ENCODE peak calls at places on chromosomes 5 and 9, in five cellular contexts. N is GM12878, F is K562, V is SK-N-SH, I is HepG2. B is an unnamed sample.

GRCh38 chr9:134356496-134357470 is 30.5 kb downstream of the RXRA start:
- DNase-seq in I (no peak), F (peak), V (peak), N (no peak), B (no peak)

GRCh38 chr5:173581408-173582197 is 34.8 kb downstream of the BOD1 start:
- DNase-seq in V (peak), N (no peak), F (peak), I (peak), B (peak)

GRCh38 chr5:97951139-97951538 is 768.1 kb upstream of the RIOK2 start:
- DNase-seq in I (no peak), N (no peak), F (no peak), V (no peak), B (no peak)

GRCh38 chr9:2936221-2936620 is 92.3 kb upstream of the PUM3 start:
- DNase-seq in I (no peak), V (no peak), F (no peak), N (no peak), B (no peak)

GRCh38 chr9:31639444-31639843 is 745.0 kb upstream of the ACO1 start:
- DNase-seq in F (no peak), N (no peak), V (no peak), I (no peak), B (no peak)

GRCh38 chr9:18208166-18209059 is 265.5 kb upstream of the ADAMTSL1 start:
- DNase-seq in N (no peak), V (peak), F (no peak), I (peak), B (peak)

GRCh38 chr5:6468870-6469269 is 20.2 kb downstream of the UBE2QL1 start:
- DNase-seq in F (no peak), N (no peak), V (no peak), I (no peak), B (no peak)

GRCh38 chr5:111699976-111700375 is 57.0 kb downstream of the NREP start:
- DNase-seq in N (no peak), V (no peak), F (no peak), I (peak), B (no peak)

GRCh38 chr5:103259705-103260355 is 1.3 kb downstream of the MACIR start:
- DNase-seq in F (peak), V (no peak), N (no peak), I (peak), B (peak)

GRCh38 chr5:73692981-73693380 is 67.0 kb downstream of the ARHGEF28 start:
- DNase-seq in I (no peak), V (no peak), N (no peak), F (no peak), B (no peak)

GRCh38 chr9:136952876-136953770 is 1.1 kb downstream of the LCN12 start:
- DNase-seq in N (no peak), F (no peak), I (no peak), V (no peak), B (no peak)

GRCh38 chr9:16276866-16277265 is 593.6 kb downstream of the BNC2 start:
- DNase-seq in V (no peak), I (no peak), F (no peak), N (no peak), B (no peak)

GRCh38 chr9:16272766-16273165 is 597.7 kb downstream of the BNC2 start:
- DNase-seq in V (no peak), I (no peak), F (no peak), N (no peak), B (no peak)

GRCh38 chr9:16278420-16278999 is 592.0 kb downstream of the BNC2 start:
- DNase-seq in N (no peak), I (no peak), F (no peak), V (peak), B (no peak)

GRCh38 chr9:16277471-16277870 is 593.0 kb downstream of the BNC2 start:
- DNase-seq in F (no peak), I (no peak), V (no peak), N (no peak), B (no peak)

DNA sequence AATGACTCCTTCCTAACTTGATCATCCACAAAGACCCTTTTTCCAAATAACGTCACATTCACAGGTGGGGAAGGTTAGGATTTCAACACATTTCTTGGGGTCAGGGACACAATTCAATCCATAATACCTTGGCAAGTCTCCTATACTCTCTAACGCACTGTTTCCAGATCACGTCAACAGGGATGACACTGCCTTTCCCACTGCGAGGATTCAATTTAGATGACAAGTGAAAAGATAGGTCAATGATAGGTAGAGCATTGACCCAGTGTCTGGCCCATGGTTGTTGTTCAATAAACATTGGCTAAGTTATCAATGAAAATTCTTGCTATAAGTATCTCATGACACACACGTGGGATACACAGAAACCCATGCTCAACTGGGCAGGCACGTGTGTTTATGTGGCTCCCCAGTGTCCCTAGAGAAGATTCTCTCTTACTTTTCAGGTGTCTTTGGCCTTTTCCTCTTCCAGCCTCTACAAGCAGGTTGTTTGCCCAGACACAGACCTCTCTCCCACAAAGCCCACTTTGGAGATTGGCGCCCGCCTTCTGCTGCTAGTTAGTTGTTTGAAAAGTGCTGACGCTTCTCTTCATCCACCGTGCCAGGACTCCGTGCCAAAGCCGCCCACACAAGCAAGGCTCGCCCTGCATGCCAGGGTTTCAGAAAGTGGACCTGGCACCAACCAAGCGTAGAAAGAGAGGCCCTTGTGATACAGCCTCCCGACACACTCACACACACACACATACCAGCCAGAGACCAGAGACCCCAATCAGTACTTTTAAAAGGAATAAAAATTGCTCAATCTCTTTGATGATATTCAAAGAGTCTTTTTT is 594.5 kb downstream of the BNC2 start:
- DNase-seq in V (no peak), I (no peak), N (no peak), F (no peak), B (no peak)
- TF ChIP-seq FOXM1 in V (no peak), I (no peak), N (no peak), F (no peak), B (no peak)

GRCh38 chr5:37165761-37166160 is 83.4 kb downstream of the CPLANE1 start:
- DNase-seq in F (no peak), V (no peak), N (no peak), I (no peak), B (no peak)
- TF ChIP-seq FOXM1 in F (no peak), V (no peak), N (no peak), I (no peak), B (no peak)

GRCh38 chr9:13569706-13570423 is 290.4 kb upstream of the MPDZ start:
- DNase-seq in I (no peak), N (no peak), F (no peak), V (no peak), B (no peak)

GRCh38 chr9:13567833-13568232 is 288.3 kb upstream of the MPDZ start:
- DNase-seq in F (no peak), V (no peak), I (no peak), N (no peak), B (no peak)

GRCh38 chr9:13568851-13569618 is 289.5 kb upstream of the MPDZ start:
- DNase-seq in V (no peak), I (no peak), N (no peak), F (no peak), B (no peak)

GRCh38 chr9:13570521-13570974 is 291.1 kb upstream of the MPDZ start:
- DNase-seq in N (no peak), I (no peak), V (no peak), F (no peak), B (no peak)

GRCh38 chr9:13568446-13568845 is 289.0 kb upstream of the MPDZ start:
- DNase-seq in N (no peak), V (no peak), I (no peak), F (no peak), B (no peak)
- TF ChIP-seq FOXM1 in N (no peak), V (no peak), I (no peak), F (no peak), B (no peak)

DNA sequence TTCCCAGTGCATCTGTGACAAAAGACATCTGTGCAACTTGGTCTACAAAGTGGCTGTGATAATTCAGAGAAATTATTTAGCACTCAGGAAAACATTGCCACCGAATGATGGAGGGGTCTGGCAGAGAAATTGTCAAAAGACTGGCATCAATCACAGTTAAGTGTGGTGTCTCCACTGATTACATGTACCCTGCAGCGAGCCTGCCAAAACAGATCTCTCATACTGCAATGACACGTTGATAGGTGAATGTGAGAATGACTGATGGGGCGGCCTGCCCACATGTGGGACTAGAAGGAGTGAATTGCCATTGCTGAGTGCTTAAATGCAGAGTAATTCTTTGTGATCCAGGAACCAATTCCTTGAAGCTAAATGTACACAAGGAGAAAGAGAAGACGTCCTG is 136.4 kb upstream of the PCSK5 start:
- DNase-seq in I (no peak), V (no peak), N (no peak), F (no peak), B (no peak)
- TF ChIP-seq FOXM1 in I (no peak), V (no peak), N (no peak), F (no peak), B (no peak)

DNA sequence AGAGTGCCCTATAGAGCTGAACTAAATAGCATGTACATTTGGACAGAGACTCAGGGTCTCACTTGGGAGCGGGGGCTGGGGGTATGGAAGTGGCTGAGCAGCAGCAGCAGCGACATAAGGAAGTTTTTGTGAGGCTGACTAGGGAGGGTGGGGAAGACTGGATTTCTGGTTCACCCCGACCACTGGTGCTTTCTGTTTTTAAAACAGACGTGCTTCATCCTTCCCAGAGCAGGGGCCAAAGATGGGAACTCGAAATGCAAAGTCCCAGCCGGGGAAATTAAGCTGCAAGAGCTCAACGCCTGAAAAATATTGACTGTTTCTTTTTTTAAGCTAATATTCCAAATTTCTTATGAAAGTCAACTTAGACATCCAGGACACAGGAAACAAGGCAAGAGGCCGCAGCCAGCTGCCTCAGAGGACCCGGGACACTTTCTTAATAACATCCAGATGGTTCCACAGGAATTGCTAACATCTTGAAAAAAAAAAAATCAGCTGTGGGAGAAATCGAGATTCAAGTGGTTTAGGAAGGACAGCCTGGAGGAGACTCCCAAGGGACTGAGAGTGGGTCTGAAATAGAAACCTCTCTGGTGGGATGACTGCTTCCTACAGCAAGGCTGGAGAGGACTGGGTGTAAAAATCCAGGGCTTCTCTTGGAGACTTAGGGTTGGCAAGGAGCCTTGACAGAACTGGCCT is 145.0 kb downstream of the FGF1 start:
- DNase-seq in N (no peak), F (no peak), V (no peak), I (no peak), B (no peak)
- TF ChIP-seq FOXM1 in N (no peak), F (no peak), V (no peak), I (no peak), B (no peak)

GRCh38 chr5:51385214-51385613 is 2.0 kb downstream of the ISL1 start:
- DNase-seq in V (peak), I (no peak), F (no peak), N (no peak), B (no peak)
- TF ChIP-seq FOXM1 in V (no peak), I (no peak), F (no peak), N (no peak), B (no peak)

DNA sequence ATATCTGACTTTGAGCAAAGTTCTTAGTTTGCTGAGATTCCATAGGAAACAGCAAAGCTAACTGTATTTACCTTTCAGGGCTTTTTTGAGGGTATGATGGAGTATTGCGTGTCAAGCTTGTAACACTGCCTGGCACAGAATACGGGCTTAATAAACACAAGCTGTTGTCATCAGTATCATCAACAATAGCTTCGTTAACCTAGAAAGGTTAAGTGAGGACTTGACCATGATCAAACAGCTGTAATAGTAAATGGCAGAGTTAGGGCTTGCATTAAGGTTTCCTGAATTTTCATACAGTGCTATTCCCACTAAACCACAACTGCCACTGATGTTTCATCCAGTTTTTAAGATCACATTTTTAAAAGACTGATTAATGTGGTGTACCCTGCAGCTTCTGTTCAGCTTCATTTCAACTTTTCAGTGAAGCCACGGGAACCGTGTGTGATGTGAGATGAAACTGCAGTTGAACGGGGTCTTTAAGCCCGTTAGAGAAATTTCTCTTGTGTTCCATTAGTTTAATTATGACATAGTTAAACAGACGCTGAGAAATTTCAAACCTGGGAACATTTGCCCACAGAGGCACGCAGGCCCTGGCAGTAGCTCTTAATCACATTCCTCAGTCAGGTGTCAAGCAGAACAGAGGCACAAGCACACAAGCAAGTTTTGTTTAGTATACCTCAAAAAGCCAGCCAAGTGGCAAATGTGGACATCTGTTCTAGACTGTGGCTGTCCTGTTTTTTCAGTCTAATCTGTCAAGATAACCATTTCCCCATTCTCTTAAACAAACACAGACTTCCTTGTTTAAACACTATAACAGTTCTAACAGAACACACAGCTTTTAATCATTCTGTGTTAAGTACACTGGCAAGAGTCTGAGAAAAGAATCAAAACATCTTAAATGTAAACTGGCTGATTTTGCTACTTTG is 147.1 kb downstream of the ZNF608 start:
- DNase-seq in I (peak), N (peak), F (peak), V (peak), B (no peak)
- TF ChIP-seq FOXM1 in I (no peak), N (no peak), F (no peak), V (no peak), B (no peak)

GRCh38 chr9:7223981-7224380 is 466.2 kb downstream of the KDM4C start:
- DNase-seq in I (no peak), V (no peak), N (no peak), F (no peak), B (no peak)

GRCh38 chr9:7228786-7229185 is 471.0 kb downstream of the KDM4C start:
- DNase-seq in N (no peak), I (no peak), F (no peak), V (no peak), B (no peak)

GRCh38 chr9:7226007-7226670 is 468.4 kb downstream of the KDM4C start:
- DNase-seq in N (no peak), V (no peak), I (no peak), F (no peak), B (no peak)
- TF ChIP-seq FOXM1 in N (no peak), V (no peak), I (no peak), F (no peak), B (no peak)

GRCh38 chr5:179410291-179411160 is 65.3 kb upstream of the ADAMTS2 start:
- DNase-seq in V (peak), F (no peak), N (no peak), I (no peak), B (no peak)
- TF ChIP-seq FOXM1 in V (no peak), F (no peak), N (no peak), I (no peak), B (no peak)